ENCODE peak calls at places on chromosomes 11 and 22, in nine cellular contexts. I, V, A, P, E, Y, L, H and X are unnamed samples.

GRCh38 chr22:28674121-28674563 is 5.5 kb downstream of the TTC28 start:
- DNase-seq in I (no peak), V (peak), A (peak), P (no peak), E (no peak), Y (no peak), L (no peak), H (no peak), X (no peak)

GRCh38 chr11:131488208-131488607 is 117.8 kb downstream of the NTM start:
- DNase-seq in I (no peak), V (no peak), A (no peak), P (no peak), E (no peak), Y (no peak), L (no peak), H (no peak), X (no peak)

GRCh38 chr11:77590194-77590591 is 440 bp downstream of the AQP11 start:
- DNase-seq in I (no peak), V (peak), A (peak), P (peak), E (no peak), Y (peak), L (no peak), H (no peak), X (no peak)

GRCh38 chr22:38724926-38725571 is 19.3 kb downstream of the GTPBP1 start:
- DNase-seq in I (no peak), V (peak), A (no peak), P (peak), E (no peak), Y (peak), L (no peak), H (no peak), X (no peak)

GRCh38 chr11:62719302-62719978 is 7.8 kb downstream of the HNRNPUL2 start:
- DNase-seq in I (no peak), V (no peak), A (no peak), P (no peak), E (no peak), Y (no peak), L (no peak), H (no peak), X (no peak)

GRCh38 chr22:43945632-43946390 is 9.4 kb upstream of the SAMM50 start:
- DNase-seq in I (peak), V (peak), A (peak), P (no peak), E (no peak), Y (peak), L (peak), H (peak), X (peak)

GRCh38 chr11:19872526-19873135 is 160.0 kb downstream of the NAV2 start:
- DNase-seq in I (peak), V (no peak), A (no peak), P (no peak), E (no peak), Y (peak), L (peak), H (no peak), X (no peak)

GRCh38 chr22:42313804-42314581 is 43.5 kb upstream of the TCF20 start:
- DNase-seq in I (peak), V (peak), A (peak), P (no peak), E (no peak), Y (peak), L (peak), H (no peak), X (no peak)

GRCh38 chr11:81989093-81989492 is 744.6 kb downstream of the FAM181B start:
- DNase-seq in I (no peak), V (peak), A (peak), P (no peak), E (no peak), Y (no peak), L (no peak), H (no peak), X (no peak)

GRCh38 chr11:116373545-116373944 is 399.2 kb downstream of the BUD13 start:
- DNase-seq in I (no peak), V (no peak), A (no peak), P (no peak), E (no peak), Y (no peak), L (no peak), H (no peak), X (no peak)